ENCODE peak calls at places on chromosomes 7 and 10, in eight cellular contexts. H, P, V, S, I, R, B and J are unnamed samples. For H3K79me2 and H3K4me1, the result is how much of the 10 kb centered on the place peaks cover.

GRCh38 chr10:17235136-17235535 is 7.1 kb downstream of the VIM start:
- DNase-seq in S (no peak), P (no peak), H (peak), R (no peak), I (no peak), V (peak), B (no peak), J (peak)

GRCh38 chr7:24702674-24703235 is 54.5 kb downstream of the GSDME start:
- DNase-seq in H (no peak), B (no peak), P (no peak), I (no peak), S (no peak), V (no peak), R (no peak), J (peak)

GRCh38 chr10:70603439-70603778 is 868 bp upstream of the PRF1 start:
- DNase-seq in H (no peak), S (no peak), B (no peak), P (no peak), R (no peak), I (no peak), V (no peak), J (no peak)

GRCh38 chr10:59234194-59234593 is 57.8 kb downstream of the PHYHIPL start:
- DNase-seq in R (no peak), V (no peak), H (no peak), I (no peak), B (peak), P (no peak), S (no peak), J (peak)

GRCh38 chr7:50771120-50772002 is 11.3 kb downstream of the GRB10 start:
- DNase-seq in S (no peak), V (no peak), B (no peak), H (no peak), P (no peak), R (no peak), I (no peak), J (no peak)

GRCh38 chr7:111074772-111075152 is 16.2 kb upstream of the LRRN3 start:
- DNase-seq in H (no peak), R (no peak), V (no peak), I (no peak), P (no peak), B (no peak), S (no peak), J (no peak)

GRCh38 chr7:106794276-106795136 is 70.6 kb upstream of the PIK3CG start:
- DNase-seq in R (no peak), P (no peak), H (no peak), S (no peak), B (no peak), V (no peak), I (no peak), J (no peak)

GRCh38 chr7:28292826-28293528 is 112.4 kb upstream of the JAZF1 start:
- DNase-seq in I (no peak), R (no peak), H (peak), S (no peak), B (peak), P (no peak), V (no peak), J (no peak)

GRCh38 chr10:74753295-74754211 is 72.8 kb upstream of the KAT6B start:
- DNase-seq in V (no peak), S (peak), H (peak), I (no peak), B (peak), R (no peak), P (no peak), J (peak)

GRCh38 chr10:7385114-7385513 is 25.7 kb downstream of the SFMBT2 start:
- DNase-seq in S (no peak), H (no peak), V (no peak), B (no peak), R (no peak), I (no peak), P (no peak), J (no peak)
- H3K79me2 ChIP-seq in S (under half), H (under half), V (under half), B (under half), R (half or more), I (under half), P (under half), J (under half)

DNA sequence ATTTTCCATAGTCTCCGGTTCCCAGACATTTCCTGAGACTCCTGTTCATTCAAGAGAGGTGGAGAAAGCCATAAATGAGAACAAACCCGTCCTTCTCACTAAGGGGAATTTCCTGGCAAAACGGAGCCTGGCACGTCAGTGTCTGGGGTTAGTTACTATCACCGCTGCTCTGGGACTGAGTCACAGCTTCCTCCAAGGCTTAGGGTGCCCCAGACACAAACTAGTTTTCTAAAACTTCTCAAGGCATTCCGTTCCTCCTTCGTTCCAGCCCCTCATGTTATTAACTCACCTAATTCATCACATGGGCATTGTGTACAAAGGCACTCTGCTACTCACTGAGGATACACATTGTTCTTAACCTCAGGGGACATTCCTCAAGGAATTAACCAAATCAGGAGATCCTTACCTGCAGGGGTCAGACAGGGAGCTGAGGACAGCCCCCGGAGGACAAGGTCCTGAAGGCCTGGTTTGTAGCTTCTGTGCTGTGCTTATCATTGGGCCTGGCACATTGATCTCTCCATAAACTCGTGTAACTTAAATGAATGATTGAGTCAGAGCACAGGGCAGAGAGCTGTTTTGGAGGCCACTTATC is 103.0 kb upstream of the KLF6 start:
- DNase-seq in R (no peak), I (no peak), S (peak), H (peak), V (peak), P (no peak), B (peak), J (peak)
- TF ChIP-seq EZH2phosphoT487 in R (no peak), I (no peak), S (no peak), H (no peak), V (no peak), P (no peak), B (no peak), J (no peak)

GRCh38 chr7:93374345-93374940 is 142.3 kb downstream of the VPS50 start:
- DNase-seq in P (peak), H (peak), V (peak), B (peak), S (peak), I (peak), R (peak), J (peak)
- H3K4me1 ChIP-seq in P (under half), H (under half), V (under half), B (under half), S (under half), I (under half), R (under half), J (under half)

DNA sequence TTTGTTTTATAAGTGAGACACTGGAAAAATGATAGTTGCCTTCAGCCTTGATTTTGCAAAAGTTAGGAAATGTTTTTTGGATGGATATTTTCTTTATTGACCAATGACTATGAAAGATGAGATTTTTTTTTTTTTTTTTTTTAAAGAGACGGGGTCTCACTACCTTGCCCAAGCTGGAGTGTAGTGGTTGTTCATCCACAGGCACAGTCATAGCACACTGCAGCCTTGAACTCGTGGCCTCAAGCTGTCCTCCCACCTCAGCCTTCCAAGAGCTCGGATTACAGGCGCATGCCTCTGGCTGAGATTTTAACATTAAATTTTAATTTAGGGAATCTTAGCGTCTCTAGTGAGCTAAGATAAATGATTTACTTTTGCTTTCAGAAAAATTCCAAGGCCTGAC is 66.2 kb downstream of the LOXL4 start:
- DNase-seq in R (no peak), S (no peak), P (no peak), I (no peak), B (no peak), V (no peak), H (no peak), J (no peak)
- H3K79me2 ChIP-seq in R (under half), S (under half), P (under half), I (half or more), B (under half), V (under half), H (under half), J (half or more)

GRCh38 chr7:30511494-30511893 is 6.9 kb upstream of the GGCT start:
- DNase-seq in I (no peak), S (no peak), B (no peak), R (no peak), V (no peak), H (no peak), P (peak), J (no peak)
- TF ChIP-seq EZH2phosphoT487 in I (no peak), S (no peak), B (no peak), R (no peak), V (no peak), H (no peak), P (no peak), J (no peak)

DNA sequence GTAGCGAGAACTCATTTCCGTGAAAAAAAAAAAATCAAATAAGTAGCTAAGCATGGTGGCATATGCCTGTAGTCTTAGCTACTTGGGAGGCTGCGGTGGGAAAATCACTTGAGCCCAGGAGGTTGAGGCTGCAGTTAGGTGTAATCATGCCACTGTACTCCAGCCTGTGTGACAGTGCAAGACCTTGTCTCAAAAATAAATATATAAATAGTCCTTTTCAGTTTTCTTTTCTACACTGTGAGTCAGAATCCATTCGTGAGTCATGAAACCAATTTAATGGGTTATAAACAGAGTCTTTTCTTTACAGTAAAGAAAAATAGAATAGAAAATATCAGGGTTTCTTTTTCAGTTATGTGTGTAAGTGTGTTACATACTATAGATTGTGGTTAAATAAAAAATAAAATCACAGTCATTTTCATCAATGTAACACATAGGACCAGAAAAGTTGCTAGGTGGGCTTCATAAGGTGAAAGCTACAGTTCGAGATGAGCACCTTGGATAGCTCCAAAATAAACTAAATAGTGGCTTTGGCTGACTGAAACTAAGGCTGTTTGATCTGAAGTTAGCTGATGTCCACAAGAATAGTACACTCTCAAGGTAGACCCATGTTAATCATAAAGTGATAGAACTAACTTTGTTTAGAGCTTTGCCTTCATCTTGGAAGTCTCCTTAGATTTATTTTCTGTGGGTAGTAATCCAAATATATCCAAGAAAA is 781.1 kb downstream of the GATA3 start:
- DNase-seq in S (no peak), R (no peak), V (no peak), I (no peak), B (peak), P (no peak), H (no peak), J (no peak)
- H3K4me1 ChIP-seq in S (under half), R (under half), V (under half), I (under half), B (under half), P (under half), H (under half), J (under half)

GRCh38 chr7:17907014-17907413 is 33.3 kb downstream of the SNX13 start:
- DNase-seq in R (no peak), B (peak), P (no peak), I (no peak), H (no peak), S (no peak), V (no peak), J (peak)
- H3K79me2 ChIP-seq in R (half or more), B (half or more), P (under half), I (under half), H (half or more), S (half or more), V (half or more), J (half or more)